ENCODE peak calls at places on chromosomes 11 and 22, in seven cellular contexts. Z is HCT116, L is neural progenitor cell, V is PC-9, R is MM.1S, Y is Karpas-422, T is H9. I is an unnamed sample. For H4K20me1, the result is how much of the 10 kb centered on the place peaks cover.

GRCh38 chr11:34570584-34570983 is 50.3 kb upstream of the EHF start:
- DNase-seq in Z (no peak), L (no peak), V (peak), R (peak), Y (no peak), T (no peak), I (no peak)

GRCh38 chr11:111797145-111797581 is 31.0 kb upstream of the PPP2R1B start:
- DNase-seq in Z (no peak), L (no peak), V (peak), R (peak), Y (peak), T (no peak), I (no peak)

GRCh38 chr11:79809487-79809886 is 368.7 kb upstream of the TENM4 start:
- DNase-seq in Z (no peak), L (no peak), V (no peak), R (no peak), Y (no peak), T (no peak), I (no peak)

GRCh38 chr22:30365891-30366290 is 9.1 kb downstream of the CCDC157 start:
- DNase-seq in Z (no peak), L (no peak), V (no peak), R (no peak), Y (no peak), T (no peak), I (no peak)

GRCh38 chr11:17475666-17476316 is 854 bp downstream of the ABCC8 start:
- DNase-seq in Z (no peak), L (peak), V (no peak), R (no peak), Y (no peak), T (peak), I (peak)

GRCh38 chr11:40867991-40868685 is 591.3 kb downstream of the LRRC4C start:
- DNase-seq in Z (no peak), L (peak), V (no peak), R (no peak), Y (no peak), T (no peak), I (no peak)

GRCh38 chr22:43400449-43400848 is 11.4 kb upstream of the MPPED1 start:
- DNase-seq in Z (no peak), L (no peak), V (no peak), R (no peak), Y (no peak), T (no peak), I (no peak)

GRCh38 chr11:60334005-60334620 is 7.1 kb downstream of the MS4A6E start:
- DNase-seq in Z (peak), L (peak), V (no peak), R (peak), Y (peak), T (peak), I (peak)

GRCh38 chr11:123525511-123525918 is 95.4 kb downstream of the GRAMD1B start:
- DNase-seq in Z (no peak), L (peak), V (no peak), R (no peak), Y (no peak), T (no peak), I (no peak)

GRCh38 chr11:111357150-111358037 is 21.7 kb downstream of the POU2AF1 start:
- DNase-seq in Z (no peak), L (no peak), V (no peak), R (no peak), Y (peak), T (no peak), I (no peak)

GRCh38 chr22:49764151-49764581 is 63.5 kb downstream of the BRD1 start:
- DNase-seq in Z (no peak), L (no peak), V (no peak), R (no peak), Y (no peak), T (peak), I (peak)

GRCh38 chr11:94302806-94303205 is 1.6 kb upstream of the IZUMO1R start:
- DNase-seq in Z (no peak), L (no peak), V (no peak), R (no peak), Y (no peak), T (no peak), I (no peak)

GRCh38 chr22:42862045-42862734 is 5.1 kb upstream of the ARFGAP3 start:
- DNase-seq in Z (no peak), L (no peak), V (peak), R (no peak), Y (no peak), T (no peak), I (peak)

GRCh38 chr22:37233751-37234631 is 10.1 kb downstream of the RAC2 start:
- DNase-seq in Z (no peak), L (no peak), V (no peak), R (no peak), Y (no peak), T (no peak), I (peak)

GRCh38 chr11:71129624-71130023 is 122.8 kb downstream of the SHANK2 start:
- DNase-seq in Z (no peak), L (no peak), V (no peak), R (no peak), Y (no peak), T (no peak), I (peak)

GRCh38 chr11:46279393-46280099 is 2.1 kb downstream of the CREB3L1 start:
- DNase-seq in Z (no peak), L (peak), V (no peak), R (no peak), Y (no peak), T (no peak), I (peak)

GRCh38 chr11:67195971-67196418 is 70.3 kb upstream of the GRK2 start:
- DNase-seq in Z (no peak), L (peak), V (no peak), R (no peak), Y (no peak), T (no peak), I (no peak)

GRCh38 chr11:121649798-121650197 is 197.0 kb upstream of the SORL1-AS1 start:
- DNase-seq in Z (no peak), L (no peak), V (no peak), R (no peak), Y (no peak), T (no peak), I (no peak)

GRCh38 chr11:30107899-30108298 is 91.1 kb upstream of the KCNA4 start:
- DNase-seq in Z (no peak), L (no peak), V (peak), R (no peak), Y (no peak), T (no peak), I (peak)

GRCh38 chr22:23161574-23161973 is 16.3 kb downstream of the RAB36 start:
- DNase-seq in Z (no peak), L (no peak), V (no peak), R (no peak), Y (no peak), T (no peak), I (no peak)

GRCh38 chr11:7536102-7536501 is 22.3 kb downstream of the PPFIBP2 start:
- DNase-seq in Z (no peak), L (peak), V (no peak), R (no peak), Y (no peak), T (peak), I (no peak)

GRCh38 chr22:49215840-49216239 is 611.8 kb downstream of the BRD1 start:
- DNase-seq in Z (no peak), L (no peak), V (no peak), R (no peak), Y (no peak), T (peak), I (peak)

GRCh38 chr11:79043726-79044125 is 397.1 kb downstream of the TENM4 start:
- DNase-seq in Z (no peak), L (no peak), V (no peak), R (no peak), Y (no peak), T (no peak), I (no peak)

GRCh38 chr11:46876471-46876870 is 30.4 kb upstream of the CKAP5 start:
- DNase-seq in Z (no peak), L (no peak), V (no peak), R (no peak), Y (no peak), T (no peak), I (no peak)

GRCh38 chr11:91587131-91587530 is 637.5 kb upstream of the FAT3 start:
- DNase-seq in Z (no peak), L (no peak), V (no peak), R (no peak), Y (no peak), T (no peak), I (no peak)

GRCh38 chr22:24550028-24550901 is 4.7 kb downstream of the GUCD1 start:
- DNase-seq in Z (no peak), L (no peak), V (no peak), R (no peak), Y (no peak), T (no peak), I (peak)

GRCh38 chr22:23850136-23850611 is 7.5 kb upstream of the SLC2A11 start:
- DNase-seq in Z (no peak), L (no peak), V (no peak), R (peak), Y (no peak), T (no peak), I (peak)

GRCh38 chr11:116517077-116517476 is 255.7 kb downstream of the BUD13 start:
- DNase-seq in Z (no peak), L (no peak), V (no peak), R (no peak), Y (no peak), T (peak), I (no peak)

GRCh38 chr22:49779226-49779625 is 48.4 kb downstream of the BRD1 start:
- DNase-seq in Z (no peak), L (no peak), V (no peak), R (no peak), Y (no peak), T (no peak), I (no peak)

GRCh38 chr22:49091451-49091850 is 736.2 kb downstream of the BRD1 start:
- DNase-seq in Z (no peak), L (no peak), V (no peak), R (no peak), Y (no peak), T (no peak), I (peak)

DNA sequence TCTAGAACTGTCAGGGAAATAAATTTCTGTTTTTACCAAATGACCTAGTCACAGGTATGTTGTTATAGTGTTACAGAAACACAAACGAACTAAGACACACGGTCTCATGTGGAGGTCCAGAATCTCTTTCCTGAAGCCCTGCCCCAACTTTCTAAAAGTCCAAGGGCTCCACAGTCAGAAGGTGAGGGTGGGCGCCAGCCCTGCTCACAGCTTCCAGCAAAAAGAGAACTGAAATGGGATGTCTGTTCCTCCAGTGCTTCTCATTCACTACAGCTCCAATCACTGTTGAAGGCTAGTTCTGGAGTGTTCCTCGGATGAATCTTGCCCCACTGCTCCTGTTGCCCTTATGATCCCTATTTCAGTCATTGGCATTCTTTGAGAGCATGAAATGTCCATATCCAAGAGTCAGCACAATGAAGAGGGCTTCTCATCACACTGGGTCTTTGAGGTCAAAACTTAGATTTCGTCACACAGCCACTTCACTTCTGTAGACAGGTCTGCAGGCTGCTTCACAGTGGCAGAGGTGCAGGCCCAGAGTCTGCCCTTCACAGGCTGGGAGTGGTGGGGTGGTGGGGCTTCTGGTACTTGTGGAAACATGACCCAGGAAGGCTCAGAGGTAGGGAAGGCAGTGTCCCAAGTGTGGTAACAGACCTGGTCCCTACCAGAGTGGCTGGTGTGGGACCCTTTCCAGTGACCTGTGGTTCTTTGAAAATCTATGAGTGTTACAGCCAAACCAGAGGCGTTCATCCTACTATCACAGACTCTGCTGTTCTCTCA is 34.9 kb downstream of the FAM181B start:
- DNase-seq in Z (no peak), L (no peak), V (no peak), R (no peak), Y (no peak), T (no peak), I (no peak)
- H4K20me1 ChIP-seq in Z (under half), L (under half), V (under half), R (under half), Y (under half), T (under half), I (under half)

GRCh38 chr11:66158156-66158555 is 88.1 kb downstream of the PACS1 start:
- DNase-seq in Z (no peak), L (no peak), V (no peak), R (no peak), Y (no peak), T (no peak), I (no peak)

GRCh38 chr11:66155387-66156073 is 85.5 kb downstream of the PACS1 start:
- DNase-seq in Z (no peak), L (no peak), V (no peak), R (no peak), Y (no peak), T (no peak), I (no peak)

GRCh38 chr11:66157182-66157864 is 87.3 kb downstream of the PACS1 start:
- DNase-seq in Z (no peak), L (no peak), V (no peak), R (peak), Y (no peak), T (no peak), I (no peak)

GRCh38 chr11:66159585-66159984 is 89.5 kb downstream of the PACS1 start:
- DNase-seq in Z (no peak), L (no peak), V (no peak), R (no peak), Y (no peak), T (no peak), I (no peak)

DNA sequence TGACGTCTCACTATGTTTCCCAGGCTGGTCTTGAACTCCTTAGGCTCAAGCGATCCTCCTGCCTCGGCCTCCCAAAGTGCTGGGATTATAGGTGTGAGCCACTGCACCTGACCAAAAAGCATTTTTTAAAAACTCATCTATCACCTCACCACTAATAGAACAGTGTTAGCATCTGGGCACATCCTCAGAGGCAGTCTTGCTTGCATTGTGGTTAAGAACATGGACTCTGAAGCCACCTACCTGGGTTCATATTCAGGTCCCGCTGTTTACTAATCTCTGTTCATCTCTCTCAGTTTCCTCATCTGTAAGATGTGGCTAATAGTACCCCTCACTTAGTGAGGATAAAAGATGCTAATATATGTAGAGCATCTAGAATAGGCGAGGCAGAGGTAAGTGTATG is 90.6 kb downstream of the PACS1 start:
- DNase-seq in Z (no peak), L (no peak), V (no peak), R (no peak), Y (no peak), T (no peak), I (no peak)
- H4K20me1 ChIP-seq in Z (under half), L (under half), V (under half), R (under half), Y (under half), T (under half), I (under half)

DNA sequence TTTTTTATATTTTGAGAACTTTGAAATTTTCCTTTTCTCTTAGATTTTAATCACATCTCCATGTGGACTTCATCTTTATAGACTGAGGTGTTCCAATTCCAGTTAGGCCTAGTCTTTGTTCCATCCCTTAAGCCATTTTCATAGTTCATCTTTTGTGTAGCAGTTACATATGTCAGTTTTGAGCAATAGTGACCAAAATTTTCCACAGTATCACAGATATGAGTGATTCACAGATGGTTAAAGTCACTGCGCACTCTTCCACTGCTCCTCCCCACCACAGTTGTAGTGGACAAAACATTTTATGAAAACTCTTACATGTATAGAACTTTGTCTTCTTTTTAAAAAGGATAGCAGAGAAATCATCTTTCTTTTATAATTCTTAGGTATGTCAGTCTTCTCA is 42.8 kb downstream of the YAP1 start:
- DNase-seq in Z (no peak), L (no peak), V (no peak), R (no peak), Y (no peak), T (no peak), I (no peak)
- H4K20me1 ChIP-seq in Z (under half), L (under half), V (under half), R (under half), Y (under half), T (under half), I (under half)

GRCh38 chr22:27886843-27887151 is 32.3 kb downstream of the PITPNB start:
- DNase-seq in Z (no peak), L (no peak), V (no peak), R (no peak), Y (no peak), T (no peak), I (no peak)

GRCh38 chr22:27885977-27886842 is 32.8 kb downstream of the PITPNB start:
- DNase-seq in Z (peak), L (peak), V (peak), R (peak), Y (peak), T (no peak), I (peak)

GRCh38 chr22:27892064-27892463 is 27.0 kb downstream of the PITPNB start:
- DNase-seq in Z (no peak), L (no peak), V (no peak), R (no peak), Y (no peak), T (no peak), I (no peak)

GRCh38 chr22:27892811-27893210 is 26.2 kb downstream of the PITPNB start:
- DNase-seq in Z (no peak), L (no peak), V (no peak), R (no peak), Y (no peak), T (no peak), I (no peak)

DNA sequence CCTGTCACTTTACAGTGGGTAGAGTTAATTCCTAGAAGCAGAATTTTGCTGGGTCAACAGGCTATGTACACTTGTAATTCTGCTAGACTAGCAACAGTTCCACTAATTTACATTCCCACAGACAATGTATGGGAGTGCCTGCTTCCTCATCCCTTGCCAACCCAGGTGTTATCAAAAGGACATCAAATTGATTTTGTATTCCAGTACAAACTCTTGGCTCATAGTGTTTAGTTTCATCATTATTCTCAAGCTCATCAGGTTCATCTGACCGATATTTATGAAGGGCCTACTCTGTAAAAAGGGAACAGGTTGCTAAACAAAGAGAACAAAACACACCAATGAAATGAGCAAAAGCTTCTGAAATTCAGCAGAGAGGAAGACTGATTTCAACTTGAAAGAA is 30.7 kb downstream of the PITPNB start:
- DNase-seq in Z (no peak), L (no peak), V (no peak), R (no peak), Y (no peak), T (no peak), I (no peak)
- H4K20me1 ChIP-seq in Z (under half), L (half or more), V (half or more), R (under half), Y (under half), T (under half), I (under half)

GRCh38 chr11:27412192-27412691 is 49.2 kb upstream of the CCDC34 start:
- DNase-seq in Z (no peak), L (no peak), V (no peak), R (no peak), Y (no peak), T (no peak), I (no peak)
- H4K20me1 ChIP-seq in Z (under half), L (half or more), V (under half), R (under half), Y (under half), T (under half), I (under half)

I was measured in osteoblast.